ENCODE peak calls at places on chromosomes 11 and 22, in six cellular contexts. Q, U, S, C, N and H are unnamed samples.

GRCh38 chr11:7098235-7098832 is 9.5 kb downstream of the RBMXL2 start:
- DNase-seq in Q (no peak), U (no peak), S (peak; percentile 64), C (no peak), N (no peak), H (no peak)

GRCh38 chr11:64226507-64227051 is 505 bp downstream of the NUDT22 start:
- DNase-seq in Q (peak; percentile 60), U (peak; percentile 60), S (no peak), C (no peak), N (peak; percentile 48), H (peak; percentile 80)

GRCh38 chr11:112229746-112230433 is 3.7 kb downstream of the PTS start:
- DNase-seq in Q (no peak), U (no peak), S (peak; percentile 75), C (no peak), N (no peak), H (no peak)

GRCh38 chr11:57315491-57315890 is 9.3 kb downstream of the TNKS1BP1 start:
- DNase-seq in Q (no peak), U (no peak), S (peak; percentile 71), C (peak; percentile 65), N (peak; percentile 59), H (no peak)

GRCh38 chr11:71566081-71566620 is 788 bp downstream of the KRTAP5-10 start:
- DNase-seq in Q (no peak), U (no peak), S (no peak), C (no peak), N (no peak), H (no peak)

GRCh38 chr22:22520020-22520656 is at the start of gene ZNF280A:
- DNase-seq in Q (no peak), U (no peak), S (no peak), C (no peak), N (peak; percentile 48), H (no peak)

GRCh38 chr11:75264971-75265370 is 24.4 kb downstream of the TPBGL start:
- DNase-seq in Q (no peak), U (no peak), S (no peak), C (no peak), N (no peak), H (peak; percentile 38)

GRCh38 chr11:107973641-107974040 is 35.1 kb upstream of the CUL5 start:
- DNase-seq in Q (no peak), U (no peak), S (no peak), C (no peak), N (no peak), H (no peak)

GRCh38 chr11:125946712-125947418 is 1.0 kb downstream of the VSIG10L2 start:
- DNase-seq in Q (no peak), U (no peak), S (no peak), C (no peak), N (no peak), H (no peak)

GRCh38 chr11:78834886-78835285 is 260.2 kb upstream of the NARS2 start:
- DNase-seq in Q (no peak), U (no peak), S (no peak), C (no peak), N (no peak), H (no peak)

GRCh38 chr11:135069043-135069442 is 657.0 kb upstream of the B3GAT1 start:
- DNase-seq in Q (no peak), U (no peak), S (no peak), C (no peak), N (no peak), H (no peak)

GRCh38 chr11:77705195-77705876 is 67.7 kb upstream of the CLNS1A start:
- DNase-seq in Q (no peak), U (no peak), S (peak; percentile 9), C (no peak), N (no peak), H (no peak)

GRCh38 chr11:76822406-76822805 is 38.3 kb upstream of the ACER3 start:
- DNase-seq in Q (no peak), U (no peak), S (no peak), C (no peak), N (no peak), H (no peak)

GRCh38 chr11:110093407-110094297 is 460 bp downstream of the ZC3H12C start:
- DNase-seq in Q (peak; percentile 46), U (peak; percentile 74), S (peak; percentile 80), C (peak; percentile 70), N (peak; percentile 79), H (peak; percentile 73)

GRCh38 chr11:72136677-72137255 is 1.2 kb downstream of the FOLR3 start:
- DNase-seq in Q (no peak), U (no peak), S (no peak), C (no peak), N (no peak), H (no peak)

GRCh38 chr22:48353116-48353947 is 1474.3 kb downstream of the BRD1 start:
- DNase-seq in Q (no peak), U (no peak), S (no peak), C (no peak), N (no peak), H (peak; percentile 24)
- H3K4me1 ChIP-seq in Q (no peaks in the 10 kb centered on the region), U (no peaks in the 10 kb centered on the region), S (no peaks in the 10 kb centered on the region), C (no peaks in the 10 kb centered on the region), N (no peaks in the 10 kb centered on the region), H (no peaks in the 10 kb centered on the region)

DNA sequence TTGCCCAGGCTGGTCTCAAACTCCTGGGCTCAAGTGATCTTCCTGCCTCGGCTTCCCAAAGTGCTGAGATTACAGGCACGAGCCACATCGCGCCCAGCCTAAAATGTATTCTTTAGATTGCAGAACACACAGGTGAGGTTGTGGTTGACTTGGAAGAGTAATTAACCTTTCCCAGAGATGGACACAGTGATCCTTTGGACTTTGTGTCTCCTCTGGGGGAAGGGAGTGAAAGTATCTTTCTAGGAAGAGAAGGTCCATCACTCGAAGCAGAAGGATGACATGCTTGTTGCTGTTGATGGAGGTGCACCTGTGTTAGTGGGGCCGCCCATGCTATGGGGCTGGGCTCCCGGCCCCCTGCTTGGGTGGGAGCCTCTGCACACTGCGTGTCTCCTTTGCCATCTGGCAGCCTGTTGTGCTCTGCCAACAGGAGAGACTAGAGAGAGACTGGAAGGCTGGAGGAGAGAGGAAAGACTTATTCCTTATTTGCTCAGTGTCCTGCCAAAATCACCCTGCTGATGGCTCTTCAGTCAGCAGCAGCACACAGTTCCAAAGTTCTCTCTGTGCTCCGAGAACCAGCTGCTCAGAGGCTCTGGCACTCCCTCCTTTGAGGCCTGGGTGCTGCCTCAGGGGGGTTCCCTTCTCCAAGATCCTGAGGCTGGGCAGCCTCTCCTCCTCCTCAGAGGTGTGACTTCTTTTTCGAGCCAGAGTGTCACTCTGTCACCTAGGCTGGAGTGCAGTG is 33.1 kb upstream of the CYB5R3 start:
- DNase-seq in Q (no peak), U (no peak), S (no peak), C (no peak), N (no peak), H (no peak)
- H3K4me3 ChIP-seq in Q (no peak overlapping the region), U (no peak overlapping the region), S (no peak overlapping the region), C (no peak overlapping the region), N (no peak overlapping the region), H (no peak overlapping the region)

GRCh38 chr22:45181766-45182165 is 18.0 kb downstream of the NUP50 start:
- DNase-seq in Q (no peak), U (no peak), S (no peak), C (no peak), N (no peak), H (no peak)
- H3K36me3 ChIP-seq in Q (no peaks in the 10 kb centered on the region), U (peaks cover 88% of the 10 kb centered on the region), S (peaks cover 14% of the 10 kb centered on the region), C (no peaks in the 10 kb centered on the region), N (no peaks in the 10 kb centered on the region), H (peaks cover 96% of the 10 kb centered on the region)

GRCh38 chr11:122089111-122089510 is 26.9 kb downstream of the BLID start:
- DNase-seq in Q (no peak), U (no peak), S (no peak), C (no peak), N (no peak), H (no peak)
- H3K4me1 ChIP-seq in Q (peaks cover 34% of the 10 kb centered on the region), U (peaks cover 44% of the 10 kb centered on the region), S (peaks cover 12% of the 10 kb centered on the region), C (peaks cover 3% of the 10 kb centered on the region), N (peaks cover 4% of the 10 kb centered on the region), H (no peaks in the 10 kb centered on the region)

DNA sequence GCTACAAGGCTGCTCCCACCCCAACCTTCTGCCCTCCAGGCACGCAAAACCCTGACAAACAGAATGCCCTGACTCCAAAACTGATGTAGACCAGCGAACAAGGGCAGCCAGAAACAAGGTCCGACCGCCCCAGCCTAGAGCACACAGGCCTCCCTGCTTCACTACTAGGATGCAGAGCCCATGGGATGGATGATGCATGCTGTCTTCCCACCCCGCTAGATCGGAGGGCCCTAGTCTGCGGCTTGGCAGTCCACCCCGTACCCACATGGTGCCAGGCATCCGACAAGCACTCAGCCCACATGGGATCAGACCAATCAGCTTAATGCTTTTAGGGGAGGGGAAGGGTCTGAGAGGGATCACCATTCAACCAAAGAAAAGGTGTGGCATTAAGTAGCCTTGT is 30.6 kb downstream of the PISD start:
- DNase-seq in Q (no peak), U (no peak), S (no peak), C (no peak), N (no peak), H (no peak)
- H3K4me3 ChIP-seq in Q (peak overlapping the region; percentile 77), U (peak overlapping the region; percentile 93), S (no peak overlapping the region), C (peak overlapping the region; percentile 54), N (peak overlapping the region; percentile 81), H (peak overlapping the region; percentile 75)

GRCh38 chr11:114063149-114063828 is 3.8 kb downstream of the ZBTB16 start:
- DNase-seq in Q (no peak), U (peak; percentile 66), S (no peak), C (no peak), N (no peak), H (no peak)

GRCh38 chr11:114062272-114062671 is 2.8 kb downstream of the ZBTB16 start:
- DNase-seq in Q (no peak), U (no peak), S (no peak), C (no peak), N (no peak), H (no peak)

GRCh38 chr11:114065094-114065493 is 5.6 kb downstream of the ZBTB16 start:
- DNase-seq in Q (no peak), U (no peak), S (no peak), C (no peak), N (no peak), H (no peak)

GRCh38 chr11:114064216-114064615 is 4.7 kb downstream of the ZBTB16 start:
- DNase-seq in Q (no peak), U (no peak), S (no peak), C (no peak), N (no peak), H (no peak)

DNA sequence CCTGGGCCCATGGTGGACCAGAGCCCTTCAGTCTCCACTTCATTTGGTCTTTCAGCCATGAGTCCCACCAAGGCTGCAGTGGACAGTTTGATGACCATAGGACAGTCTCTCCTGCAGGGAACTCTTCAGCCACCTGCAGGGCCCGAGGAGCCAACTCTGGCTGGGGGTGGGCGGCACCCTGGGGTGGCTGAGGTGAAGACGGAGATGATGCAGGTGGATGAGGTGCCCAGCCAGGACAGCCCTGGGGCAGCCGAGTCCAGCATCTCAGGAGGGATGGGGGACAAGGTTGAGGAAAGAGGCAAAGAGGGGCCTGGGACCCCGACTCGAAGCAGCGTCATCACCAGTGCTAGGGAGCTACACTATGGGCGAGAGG is 4.3 kb downstream of the ZBTB16 start:
- DNase-seq in Q (no peak), U (no peak), S (no peak), C (no peak), N (no peak), H (no peak)
- H3K36me3 ChIP-seq in Q (peaks cover 11% of the 10 kb centered on the region), U (peaks cover 72% of the 10 kb centered on the region), S (no peaks in the 10 kb centered on the region), C (peaks cover 3% of the 10 kb centered on the region), N (no peaks in the 10 kb centered on the region), H (peaks cover 60% of the 10 kb centered on the region)